ENCODE peak calls at places on chromosomes 11 and 22, in eight cellular contexts. One of them, this sample, is unnamed.

GRCh38 chr22:30185129-30185528 is 61.4 kb downstream of the LIF start:
- DNase-seq in ELR: no peak
- DNase-seq in HT1080: no peak
- DNase-seq in T follicular helper cell: no peak
- DNase-seq in PC-9: no peak
- DNase-seq in ACHN: peak
- DNase-seq in non-pigmented ciliary epithelial cell: no peak
- DNase-seq in type B pancreatic cell: no peak
- DNase-seq in this sample: no peak

GRCh38 chr11:32861850-32862577 is 30.6 kb upstream of the QSER1 start:
- DNase-seq in HT1080: no peak
- DNase-seq in non-pigmented ciliary epithelial cell: no peak
- DNase-seq in type B pancreatic cell: no peak
- DNase-seq in PC-9: no peak
- DNase-seq in ACHN: no peak
- DNase-seq in ELR: no peak
- DNase-seq in T follicular helper cell: no peak
- DNase-seq in this sample: no peak

GRCh38 chr11:121555172-121555571 is 102.4 kb upstream of the SORL1-AS1 start:
- DNase-seq in non-pigmented ciliary epithelial cell: no peak
- DNase-seq in ACHN: no peak
- DNase-seq in HT1080: no peak
- DNase-seq in T follicular helper cell: no peak
- DNase-seq in ELR: no peak
- DNase-seq in PC-9: no peak
- DNase-seq in type B pancreatic cell: no peak
- DNase-seq in this sample: no peak

GRCh38 chr11:133819916-133820315 is 25.4 kb downstream of the SPATA19 start:
- DNase-seq in HT1080: no peak
- DNase-seq in PC-9: no peak
- DNase-seq in non-pigmented ciliary epithelial cell: no peak
- DNase-seq in type B pancreatic cell: no peak
- DNase-seq in T follicular helper cell: no peak
- DNase-seq in ELR: no peak
- DNase-seq in ACHN: no peak
- DNase-seq in this sample: no peak

GRCh38 chr11:36009469-36009868 is 65.6 kb downstream of the LDLRAD3 start:
- DNase-seq in HT1080: peak
- DNase-seq in PC-9: peak
- DNase-seq in ELR: peak
- DNase-seq in non-pigmented ciliary epithelial cell: peak
- DNase-seq in type B pancreatic cell: no peak
- DNase-seq in ACHN: peak
- DNase-seq in T follicular helper cell: no peak
- DNase-seq in this sample: no peak

GRCh38 chr22:43085658-43086606 is 3.3 kb downstream of the TTLL1 start:
- DNase-seq in non-pigmented ciliary epithelial cell: no peak
- DNase-seq in T follicular helper cell: no peak
- DNase-seq in ELR: no peak
- DNase-seq in PC-9: no peak
- DNase-seq in ACHN: no peak
- DNase-seq in HT1080: no peak
- DNase-seq in type B pancreatic cell: no peak
- DNase-seq in this sample: no peak

GRCh38 chr22:43213962-43214361 is 27.0 kb upstream of the TTLL12 start:
- DNase-seq in ACHN: no peak
- DNase-seq in T follicular helper cell: no peak
- DNase-seq in type B pancreatic cell: no peak
- DNase-seq in ELR: no peak
- DNase-seq in PC-9: no peak
- DNase-seq in HT1080: no peak
- DNase-seq in non-pigmented ciliary epithelial cell: no peak
- DNase-seq in this sample: no peak

GRCh38 chr11:73629907-73630306 is 16.5 kb upstream of the PLEKHB1 start:
- DNase-seq in ELR: no peak
- DNase-seq in HT1080: no peak
- DNase-seq in ACHN: no peak
- DNase-seq in type B pancreatic cell: no peak
- DNase-seq in T follicular helper cell: no peak
- DNase-seq in non-pigmented ciliary epithelial cell: no peak
- DNase-seq in PC-9: no peak
- DNase-seq in this sample: no peak

GRCh38 chr11:69468236-69468635 is 13.2 kb upstream of the LINC01488 start:
- DNase-seq in PC-9: no peak
- DNase-seq in HT1080: no peak
- DNase-seq in T follicular helper cell: no peak
- DNase-seq in ACHN: no peak
- DNase-seq in non-pigmented ciliary epithelial cell: no peak
- DNase-seq in ELR: no peak
- DNase-seq in type B pancreatic cell: no peak
- DNase-seq in this sample: no peak

GRCh38 chr11:117334896-117335295 is 7.2 kb downstream of the CEP164 start:
- DNase-seq in type B pancreatic cell: no peak
- DNase-seq in ACHN: no peak
- DNase-seq in PC-9: no peak
- DNase-seq in non-pigmented ciliary epithelial cell: no peak
- DNase-seq in ELR: no peak
- DNase-seq in HT1080: no peak
- DNase-seq in T follicular helper cell: no peak
- DNase-seq in this sample: no peak

GRCh38 chr11:46491661-46492331 is 100.2 kb upstream of the CHRM4 start:
- DNase-seq in HT1080: no peak
- DNase-seq in non-pigmented ciliary epithelial cell: no peak
- DNase-seq in PC-9: no peak
- DNase-seq in T follicular helper cell: no peak
- DNase-seq in type B pancreatic cell: no peak
- DNase-seq in ACHN: no peak
- DNase-seq in ELR: no peak
- DNase-seq in this sample: no peak

GRCh38 chr22:19430890-19431541 is 517 bp downstream of the HIRA start:
- DNase-seq in PC-9: no peak
- DNase-seq in ACHN: peak
- DNase-seq in HT1080: no peak
- DNase-seq in type B pancreatic cell: peak
- DNase-seq in non-pigmented ciliary epithelial cell: no peak
- DNase-seq in T follicular helper cell: no peak
- DNase-seq in ELR: peak
- DNase-seq in this sample: no peak

GRCh38 chr22:42691440-42691839 is 29.2 kb downstream of the A4GALT start:
- DNase-seq in non-pigmented ciliary epithelial cell: no peak
- DNase-seq in HT1080: no peak
- DNase-seq in T follicular helper cell: no peak
- DNase-seq in ELR: no peak
- DNase-seq in type B pancreatic cell: no peak
- DNase-seq in PC-9: no peak
- DNase-seq in ACHN: no peak
- DNase-seq in this sample: no peak

GRCh38 chr11:30487200-30487898 is 98.8 kb downstream of the MPPED2 start:
- DNase-seq in ACHN: no peak
- DNase-seq in T follicular helper cell: no peak
- DNase-seq in HT1080: peak
- DNase-seq in PC-9: no peak
- DNase-seq in type B pancreatic cell: no peak
- DNase-seq in ELR: no peak
- DNase-seq in non-pigmented ciliary epithelial cell: no peak
- DNase-seq in this sample: peak

GRCh38 chr11:450809-451451 is 851 bp downstream of the PTDSS2 start:
- DNase-seq in type B pancreatic cell: no peak
- DNase-seq in ELR: peak
- DNase-seq in PC-9: peak
- DNase-seq in ACHN: peak
- DNase-seq in non-pigmented ciliary epithelial cell: no peak
- DNase-seq in T follicular helper cell: peak
- DNase-seq in HT1080: peak
- DNase-seq in this sample: peak

GRCh38 chr11:9493492-9493891 is 32.7 kb downstream of the ZNF143 start:
- DNase-seq in PC-9: no peak
- DNase-seq in HT1080: no peak
- DNase-seq in T follicular helper cell: no peak
- DNase-seq in ELR: no peak
- DNase-seq in type B pancreatic cell: no peak
- DNase-seq in ACHN: no peak
- DNase-seq in non-pigmented ciliary epithelial cell: no peak
- DNase-seq in this sample: no peak

GRCh38 chr22:35589071-35589735 is 27.9 kb downstream of the MB start:
- DNase-seq in ELR: peak
- DNase-seq in ACHN: peak
- DNase-seq in type B pancreatic cell: no peak
- DNase-seq in T follicular helper cell: no peak
- DNase-seq in non-pigmented ciliary epithelial cell: peak
- DNase-seq in HT1080: peak
- DNase-seq in PC-9: peak
- DNase-seq in this sample: peak

This sample was measured in trophoblast cell.